ENCODE peak calls at places on chromosome 14, in five cellular contexts. F is GM12878, H is K562, R is HepG2, N is GM12891. D is an unnamed sample.

GRCh38 chr14:62209287-62209899 is 447.2 kb downstream of the SNAPC1 start:
- DNase-seq in N (no peak), R (no peak), F (no peak), H (no peak), D (no peak)

GRCh38 chr14:68762944-68763831 is 29.7 kb downstream of the ZFP36L1 start:
- DNase-seq in H (peak; percentile 93), F (no peak), N (no peak), R (peak; percentile 69), D (no peak)

GRCh38 chr14:59482471-59483331 is 1.5 kb downstream of the L3HYPDH start:
- DNase-seq in N (no peak), H (peak; percentile 16), F (no peak), R (peak; percentile 58), D (no peak)

GRCh38 chr14:50831704-50832130 is 755 bp upstream of the NIN start:
- DNase-seq in H (peak; percentile 11), F (no peak), R (no peak), N (no peak), D (no peak)

GRCh38 chr14:67643671-67644070 is 24.0 kb downstream of the ARG2 start:
- DNase-seq in F (no peak), R (no peak), N (no peak), H (no peak), D (no peak)

GRCh38 chr14:101473795-101474562 is 87.3 kb upstream of the DIO3 start:
- DNase-seq in H (no peak), F (no peak), R (no peak), N (no peak), D (no peak)

GRCh38 chr14:78697341-78697740 is 527.2 kb downstream of the NRXN3 start:
- DNase-seq in R (peak; percentile 6), H (no peak), F (no peak), N (peak; percentile 2), D (no peak)

GRCh38 chr14:100526632-100527031 is 60.6 kb downstream of the BEGAIN start:
- DNase-seq in R (no peak), F (no peak), N (no peak), H (no peak), D (no peak)

GRCh38 chr14:52014601-52015267 is 25.4 kb downstream of the RTRAF start:
- DNase-seq in H (no peak), R (no peak), F (no peak), N (no peak), D (no peak)

GRCh38 chr14:93090826-93091583 is 24.7 kb downstream of the ITPK1 start:
- DNase-seq in H (no peak), R (no peak), F (no peak), N (no peak), D (no peak)

GRCh38 chr14:105411017-105411941 is 8.3 kb upstream of the MTA1 start:
- DNase-seq in R (no peak), H (peak; percentile 88), N (no peak), F (no peak), D (peak; percentile 72)

GRCh38 chr14:96138241-96138640 is 66.4 kb upstream of the BDKRB2 start:
- DNase-seq in R (no peak), F (no peak), N (no peak), H (no peak), D (no peak)

GRCh38 chr14:61297581-61297980 is 16.4 kb upstream of the TMEM30B start:
- DNase-seq in N (no peak), F (no peak), R (no peak), H (no peak), D (no peak)

GRCh38 chr14:28652782-28653181 is 113.8 kb upstream of the FOXG1 start:
- DNase-seq in F (no peak), N (no peak), R (no peak), H (no peak), D (no peak)

GRCh38 chr14:68268719-68269118 is 449.1 kb downstream of the RAD51B start:
- DNase-seq in F (no peak), H (no peak), R (no peak), N (no peak), D (no peak)

GRCh38 chr14:65864549-65864948 is 452.0 kb downstream of the FUT8 start:
- DNase-seq in H (no peak), R (no peak), N (no peak), F (no peak), D (no peak)

GRCh38 chr14:84282618-84283017 is 1247.3 kb upstream of the FLRT2 start:
- DNase-seq in R (no peak), H (no peak), N (no peak), F (no peak), D (no peak)

GRCh38 chr14:77027538-77028383 is 747 bp downstream of the IRF2BPL start:
- DNase-seq in R (no peak), N (peak; percentile 54), F (no peak), H (peak; percentile 75), D (peak; percentile 65)

GRCh38 chr14:56590535-56590951 is 10.9 kb downstream of the TMEM260 start:
- DNase-seq in R (no peak), F (no peak), H (no peak), N (no peak), D (no peak)

GRCh38 chr14:60771117-60771516 is 36.6 kb downstream of the MNAT1 start:
- DNase-seq in F (no peak), H (no peak), N (no peak), R (no peak), D (no peak)

GRCh38 chr14:68784298-68784910 is 8.5 kb downstream of the ZFP36L1 start:
- DNase-seq in F (no peak), R (peak; percentile 99), H (no peak), N (no peak), D (no peak)

GRCh38 chr14:68408680-68409079 is 384.2 kb downstream of the ZFP36L1 start:
- DNase-seq in H (no peak), N (no peak), R (no peak), F (no peak), D (no peak)

GRCh38 chr14:89767861-89768268 is 186.7 kb downstream of the EFCAB11 start:
- DNase-seq in R (peak; percentile 38), F (peak; percentile 65), N (peak; percentile 22), H (no peak), D (peak; percentile 22)

GRCh38 chr14:76699209-76699608 is 62.1 kb upstream of the VASH1 start:
- DNase-seq in H (no peak), R (no peak), N (no peak), F (no peak), D (no peak)

GRCh38 chr14:99579903-99580570 is 24.0 kb downstream of the CCDC85C start:
- DNase-seq in H (peak; percentile 29), R (no peak), N (no peak), F (no peak), D (no peak)

GRCh38 chr14:48970995-48971394 is 615.2 kb downstream of the RPS29 start:
- DNase-seq in H (no peak), R (no peak), N (no peak), F (no peak), D (no peak)

GRCh38 chr14:64702493-64703392 is 1.5 kb upstream of the PLEKHG3 start:
- DNase-seq in R (no peak), N (no peak), H (no peak), F (no peak), D (no peak)

GRCh38 chr14:105019861-105020814 is 745 bp downstream of the CDCA4 start:
- DNase-seq in F (no peak), N (no peak), H (no peak), R (no peak), D (peak; percentile 53)

GRCh38 chr14:100529561-100530031 is 57.6 kb downstream of the BEGAIN start:
- DNase-seq in R (no peak), N (no peak), F (no peak), H (no peak), D (peak; percentile 5)

GRCh38 chr14:71597955-71598659 is 334.1 kb upstream of the RGS6 start:
- DNase-seq in N (peak; percentile 25), H (no peak), R (no peak), F (no peak), D (no peak)

GRCh38 chr14:98292191-98292590 is 979.8 kb downstream of the BCL11B start:
- DNase-seq in N (no peak), R (no peak), H (no peak), F (no peak), D (no peak)
- TF ChIP-seq POLR2A in N (no peak), R (no peak), H (no peak), F (no peak), D (no peak)

DNA sequence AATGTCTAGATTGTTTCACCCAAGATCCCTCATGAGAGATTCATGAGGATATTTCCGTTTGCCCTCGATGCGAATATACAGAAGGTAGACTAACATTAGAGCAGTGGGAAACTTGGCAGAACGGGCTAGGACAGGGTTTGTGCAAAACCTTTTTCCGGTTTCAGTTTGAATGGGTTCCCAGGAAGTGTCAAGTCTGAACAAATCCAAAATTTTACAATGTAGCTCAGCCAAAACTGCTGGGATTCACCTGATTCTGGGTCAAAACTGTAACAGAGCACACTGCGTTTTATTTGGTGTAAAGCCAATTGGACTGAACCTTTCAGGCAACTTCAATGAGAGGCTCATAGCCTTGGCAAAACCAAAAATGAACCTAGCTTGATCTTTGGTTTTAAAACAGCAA is 337.8 kb upstream of the DIO2 start:
- DNase-seq in F (no peak), R (no peak), N (no peak), H (no peak), D (no peak)
- TF ChIP-seq POLR2AphosphoS5 in F (no peak), R (no peak), N (no peak), H (no peak), D (no peak)

GRCh38 chr14:35365130-35366047 is 39.2 kb downstream of the NFKBIA start:
- DNase-seq in N (no peak), R (peak; percentile 98), H (no peak), F (no peak), D (no peak)
- TF ChIP-seq TAF1 in N (no peak), R (peak; percentile 45), H (no peak), F (no peak), D (no peak)

DNA sequence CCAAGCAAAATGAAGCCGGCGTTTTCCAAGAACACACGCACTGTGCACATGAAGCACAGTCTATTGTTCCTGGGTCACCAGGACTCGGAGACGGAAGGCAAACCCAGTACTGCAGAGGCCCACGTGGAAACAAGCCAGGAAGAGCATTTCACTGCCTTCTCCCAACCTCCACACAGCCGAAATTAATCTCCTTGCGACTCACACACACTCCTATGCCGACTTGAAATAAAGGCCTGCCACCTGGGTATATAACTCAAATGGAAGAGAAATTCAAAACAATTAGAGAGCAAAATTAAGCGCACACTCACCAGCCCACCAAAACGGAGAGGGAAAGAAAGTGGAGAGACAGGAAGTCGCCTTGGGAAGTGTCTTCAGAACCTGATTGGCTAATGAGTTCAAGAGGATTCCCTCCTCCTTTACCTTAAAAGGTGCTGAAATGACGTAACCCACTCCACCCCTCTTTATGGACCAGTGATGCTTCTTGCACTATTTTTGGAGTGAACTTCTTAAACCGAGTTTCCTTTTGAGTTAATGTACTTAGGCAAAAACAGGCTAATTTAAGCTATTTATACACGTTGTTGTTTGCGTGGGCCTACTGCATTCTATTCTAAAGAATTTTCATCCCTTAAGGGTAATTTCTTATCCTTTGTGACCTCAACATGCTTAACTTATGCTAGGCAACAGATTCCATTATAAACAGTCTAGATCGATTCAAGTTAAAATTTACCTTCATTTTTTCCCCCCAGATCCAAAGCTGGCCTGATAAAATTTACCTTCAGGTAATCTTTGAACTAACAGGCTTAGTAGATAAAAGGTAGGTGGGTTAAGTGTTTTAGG is at the start of gene CCNB1IP1:
- DNase-seq in H (peak; percentile 70), R (peak; percentile 94), F (peak; percentile 87), N (peak; percentile 54), D (peak; percentile 54)
- TF ChIP-seq POLR2A in H (peak; percentile 94), R (peak; percentile 78), F (peak; percentile 56), N (peak; percentile 61), D (peak; percentile 58)

D was measured in GM12892.